ENCODE peak calls at places on chromosomes 3 and 15, in six cellular contexts. D is GM13976; V is T-helper 9 cell; C is activated naive CD8-positive, alpha-beta T cell treated with anti-CD3 and anti-CD28 coated beads for 36 hours; O is activated T-cell treated with anti-CD3 and anti-CD28 coated beads, Interleukin-2, amount 50 U/mL, for 24 hours; A is OCI-M1. Y is an unnamed sample.

GRCh38 chr15:64808785-64809453 is 16.5 kb downstream of the PIF1 start:
- DNase-seq in D (peak), V (no peak), C (no peak), O (no peak), A (no peak), Y (no peak)

GRCh38 chr3:58418227-58418626 is 15.4 kb downstream of the PDHB start:
- DNase-seq in D (no peak), V (no peak), C (no peak), O (no peak), A (no peak), Y (no peak)

GRCh38 chr3:175316799-175317198 is 457.7 kb downstream of the NAALADL2 start:
- DNase-seq in D (no peak), V (no peak), C (no peak), O (no peak), A (no peak), Y (no peak)

GRCh38 chr15:64070965-64071851 is 22.4 kb downstream of the CIAO2A start:
- DNase-seq in D (no peak), V (no peak), C (no peak), O (no peak), A (peak), Y (peak)

GRCh38 chr3:78992400-78992799 is 775.4 kb downstream of the ROBO1 start:
- DNase-seq in D (no peak), V (no peak), C (no peak), O (no peak), A (no peak), Y (no peak)

GRCh38 chr3:57118279-57118678 is 46.9 kb downstream of the IL17RD start:
- DNase-seq in D (no peak), V (no peak), C (no peak), O (no peak), A (no peak), Y (no peak)

GRCh38 chr15:27582741-27583400 is 516.2 kb downstream of the OCA2 start:
- DNase-seq in D (no peak), V (no peak), C (no peak), O (no peak), A (no peak), Y (no peak)

GRCh38 chr15:59296181-59296617 is 76.5 kb downstream of the MYO1E start:
- DNase-seq in D (no peak), V (no peak), C (no peak), O (no peak), A (no peak), Y (no peak)

GRCh38 chr3:79040701-79041100 is 727.1 kb downstream of the ROBO1 start:
- DNase-seq in D (no peak), V (no peak), C (no peak), O (no peak), A (no peak), Y (no peak)

GRCh38 chr3:24951186-24951585 is 456.5 kb upstream of the THRB start:
- DNase-seq in D (no peak), V (no peak), C (no peak), O (no peak), A (no peak), Y (no peak)

GRCh38 chr3:95197661-95198060 is 1134.8 kb downstream of the NSUN3 start:
- DNase-seq in D (no peak), V (no peak), C (no peak), O (no peak), A (no peak), Y (no peak)

GRCh38 chr3:194632983-194633348 is 253 bp downstream of the TMEM44 start:
- DNase-seq in D (no peak), V (peak), C (no peak), O (no peak), A (peak), Y (peak)

GRCh38 chr15:31440754-31441298 is 114.2 kb downstream of the KLF13 start:
- DNase-seq in D (peak), V (no peak), C (peak), O (peak), A (no peak), Y (peak)

GRCh38 chr15:100147828-100148227 is 193.9 kb downstream of the ADAMTS17 start:
- DNase-seq in D (no peak), V (no peak), C (no peak), O (no peak), A (no peak), Y (no peak)

GRCh38 chr3:142088522-142088921 is 60.8 kb downstream of the TFDP2 start:
- DNase-seq in D (no peak), V (no peak), C (no peak), O (no peak), A (no peak), Y (no peak)

GRCh38 chr3:36700537-36701248 is 63.7 kb downstream of the DCLK3 start:
- DNase-seq in D (peak), V (peak), C (peak), O (peak), A (peak), Y (peak)

GRCh38 chr15:72155021-72155621 is 36.9 kb downstream of the SENP8 start:
- DNase-seq in D (no peak), V (no peak), C (no peak), O (no peak), A (no peak), Y (peak)

GRCh38 chr3:188807002-188807401 is 364.8 kb upstream of the TPRG1 start:
- DNase-seq in D (no peak), V (no peak), C (no peak), O (no peak), A (peak), Y (no peak)

GRCh38 chr15:88636654-88637053 is 2.2 kb upstream of the ISG20 start:
- DNase-seq in D (no peak), V (no peak), C (no peak), O (no peak), A (no peak), Y (no peak)

GRCh38 chr3:113536627-113537101 is 4.3 kb downstream of the SIDT1 start:
- DNase-seq in D (no peak), V (no peak), C (no peak), O (no peak), A (no peak), Y (no peak)

GRCh38 chr3:124772081-124772831 is 42.0 kb downstream of the UMPS start:
- DNase-seq in D (no peak), V (no peak), C (no peak), O (no peak), A (peak), Y (peak)